ENCODE peak calls at places on chromosomes 3 and 15, in seven cellular contexts. Y is HS-5; P is stimulated activated CD8-positive, alpha-beta memory T cell treated with anti-CD3 and anti-CD28 coated beads, Interleukin-2, amount 100 ng/mL, for 1 hour; Q is colonic mucosa; K is H7; H is mesenchymal stem cell; O is retina. C is an unnamed sample.

GRCh38 chr3:114380233-114380645 is 86.4 kb downstream of the TIGIT start:
- DNase-seq in Y (no peak), P (no peak), Q (peak), K (no peak), H (peak), O (no peak), C (no peak)

GRCh38 chr3:24447836-24448235 is 46.8 kb downstream of the THRB start:
- DNase-seq in Y (no peak), P (no peak), Q (no peak), K (no peak), H (no peak), O (no peak), C (no peak)

GRCh38 chr3:190178779-190179178 is 58.1 kb upstream of the P3H2 start:
- DNase-seq in Y (no peak), P (no peak), Q (no peak), K (no peak), H (no peak), O (no peak), C (no peak)

GRCh38 chr15:20349774-20350498 is 191.7 kb downstream of the GOLGA6L6 start:
- DNase-seq in Y (no peak), P (no peak), Q (no peak), K (peak), H (no peak), O (no peak), C (no peak)

GRCh38 chr3:68728343-68728742 is 204.0 kb downstream of the TAFA4 start:
- DNase-seq in Y (no peak), P (no peak), Q (no peak), K (no peak), H (no peak), O (no peak), C (no peak)

GRCh38 chr15:47959617-47960398 is 161.0 kb upstream of the SLC24A5 start:
- DNase-seq in Y (no peak), P (no peak), Q (no peak), K (no peak), H (no peak), O (no peak), C (no peak)

GRCh38 chr15:64521726-64522164 is 61.4 kb downstream of the ZNF609 start:
- DNase-seq in Y (no peak), P (no peak), Q (no peak), K (peak), H (peak), O (peak), C (no peak)

GRCh38 chr3:133943639-133944131 is 48.0 kb upstream of the RAB6B start:
- DNase-seq in Y (peak), P (no peak), Q (peak), K (no peak), H (peak), O (no peak), C (no peak)

GRCh38 chr3:141278196-141279073 is 46.8 kb downstream of the PXYLP1 start:
- DNase-seq in Y (no peak), P (no peak), Q (no peak), K (no peak), H (no peak), O (no peak), C (no peak)

GRCh38 chr15:39133201-39133600 is 447.7 kb upstream of the THBS1 start:
- DNase-seq in Y (no peak), P (no peak), Q (no peak), K (no peak), H (peak), O (no peak), C (no peak)

GRCh38 chr15:70281811-70282307 is 184.1 kb upstream of the TLE3 start:
- DNase-seq in Y (peak), P (no peak), Q (no peak), K (no peak), H (peak), O (no peak), C (no peak)

GRCh38 chr15:74222705-74223104 is 13.4 kb upstream of the CCDC33 start:
- DNase-seq in Y (no peak), P (no peak), Q (no peak), K (peak), H (no peak), O (peak), C (peak)

GRCh38 chr3:11641683-11642407 is 1.9 kb downstream of the VGLL4 start:
- DNase-seq in Y (no peak), P (no peak), Q (no peak), K (peak), H (peak), O (peak), C (no peak)

GRCh38 chr3:54685213-54685612 is 242.6 kb downstream of the LRTM1 start:
- DNase-seq in Y (no peak), P (no peak), Q (no peak), K (no peak), H (no peak), O (no peak), C (no peak)

GRCh38 chr15:101444015-101444414 is 45.5 kb downstream of the PCSK6 start:
- DNase-seq in Y (no peak), P (no peak), Q (no peak), K (no peak), H (no peak), O (no peak), C (no peak)

GRCh38 chr3:143975549-143976152 is 4.0 kb downstream of the DIPK2A start:
- DNase-seq in Y (no peak), P (no peak), Q (no peak), K (peak), H (peak), O (peak), C (no peak)

GRCh38 chr3:123039178-123039577 is 11.6 kb upstream of the SEMA5B start:
- DNase-seq in Y (no peak), P (no peak), Q (no peak), K (no peak), H (no peak), O (no peak), C (no peak)

GRCh38 chr3:99534951-99535704 is 103.3 kb upstream of the COL8A1 start:
- DNase-seq in Y (peak), P (no peak), Q (no peak), K (no peak), H (peak), O (no peak), C (no peak)

GRCh38 chr3:86147119-86147518 is 843.8 kb downstream of the VGLL3 start:
- DNase-seq in Y (no peak), P (no peak), Q (no peak), K (no peak), H (no peak), O (no peak), C (no peak)

GRCh38 chr3:188207941-188208750 is 54.2 kb downstream of the LPP start:
- DNase-seq in Y (no peak), P (no peak), Q (no peak), K (peak), H (peak), O (peak), C (no peak)

GRCh38 chr3:127800508-127800907 is 21.8 kb downstream of the MGLL start:
- DNase-seq in Y (no peak), P (no peak), Q (no peak), K (no peak), H (no peak), O (no peak), C (no peak)